ENCODE peak calls at places on chromosomes 5 and 9, in seven cellular contexts. W, Z, R, F, Y, N and J are unnamed samples.

GRCh38 chr9:77710276-77710675 is 62.2 kb upstream of the GNA14 start:
- DNase-seq in W (no peak), Z (no peak), R (no peak), F (no peak), Y (no peak), N (no peak), J (no peak)

GRCh38 chr9:94915476-94916450 is 189.3 kb downstream of the AOPEP start:
- DNase-seq in W (no peak), Z (no peak), R (no peak), F (no peak), Y (no peak), N (no peak), J (no peak)

GRCh38 chr5:158759276-158759675 is 340.4 kb downstream of the EBF1 start:
- DNase-seq in W (no peak), Z (no peak), R (no peak), F (no peak), Y (no peak), N (no peak), J (no peak)

GRCh38 chr5:30100929-30101328 is 1092.6 kb upstream of the CDH6 start:
- DNase-seq in W (no peak), Z (no peak), R (no peak), F (no peak), Y (no peak), N (no peak), J (no peak)

GRCh38 chr5:170192829-170193228 is 40.0 kb upstream of the C5orf58 start:
- DNase-seq in W (no peak), Z (no peak), R (no peak), F (no peak), Y (no peak), N (no peak), J (no peak)

GRCh38 chr5:155871623-155872022 is 455.3 kb upstream of the SGCD start:
- DNase-seq in W (no peak), Z (no peak), R (no peak), F (no peak), Y (no peak), N (no peak), J (no peak)

GRCh38 chr5:33558489-33558888 is 117.7 kb downstream of the TARS1 start:
- DNase-seq in W (no peak), Z (no peak), R (no peak), F (no peak), Y (no peak), N (no peak), J (no peak)

GRCh38 chr5:14937277-14937676 is 65.7 kb upstream of the ANKH start:
- DNase-seq in W (no peak), Z (no peak), R (peak; percentile 30), F (no peak), Y (no peak), N (no peak), J (no peak)

GRCh38 chr9:107276966-107277710 is 5.9 kb upstream of the RAD23B start:
- DNase-seq in W (no peak), Z (peak; percentile 66), R (no peak), F (no peak), Y (no peak), N (no peak), J (no peak)

GRCh38 chr5:159459951-159460538 is 129.8 kb upstream of the IL12B start:
- DNase-seq in W (no peak), Z (peak; percentile 40), R (no peak), F (no peak), Y (no peak), N (no peak), J (no peak)

GRCh38 chr9:35910613-35911488 is 1.6 kb downstream of the SPAAR start:
- DNase-seq in W (no peak), Z (peak; percentile 52), R (peak; percentile 30), F (peak; percentile 39), Y (no peak), N (peak; percentile 55), J (peak; percentile 54)

GRCh38 chr9:85508616-85509015 is 233.1 kb downstream of the AGTPBP1 start:
- DNase-seq in W (no peak), Z (no peak), R (no peak), F (no peak), Y (no peak), N (no peak), J (no peak)
- H3K27me3 ChIP-seq in W (no peaks in the 10 kb centered on the region), Z (no peaks in the 10 kb centered on the region), R (no peaks in the 10 kb centered on the region), F (no peaks in the 10 kb centered on the region), Y (no peaks in the 10 kb centered on the region), N (no peaks in the 10 kb centered on the region), J (peaks cover 31% of the 10 kb centered on the region)

GRCh38 chr9:14926941-14927624 is 16.9 kb upstream of the FREM1 start:
- DNase-seq in W (no peak), Z (no peak), R (no peak), F (no peak), Y (no peak), N (no peak), J (no peak)

GRCh38 chr9:14923701-14924100 is 13.5 kb upstream of the FREM1 start:
- DNase-seq in W (no peak), Z (no peak), R (no peak), F (no peak), Y (no peak), N (no peak), J (no peak)

GRCh38 chr9:14924821-14925220 is 14.6 kb upstream of the FREM1 start:
- DNase-seq in W (no peak), Z (peak; percentile 28), R (no peak), F (no peak), Y (no peak), N (no peak), J (no peak)
- H3K4me3 ChIP-seq in W (no peak overlapping the region), Z (no peak overlapping the region), R (no peak overlapping the region), F (no peak overlapping the region), Y (peak overlapping the region; percentile 28), N (peak overlapping the region; percentile 9), J (no peak overlapping the region)

DNA sequence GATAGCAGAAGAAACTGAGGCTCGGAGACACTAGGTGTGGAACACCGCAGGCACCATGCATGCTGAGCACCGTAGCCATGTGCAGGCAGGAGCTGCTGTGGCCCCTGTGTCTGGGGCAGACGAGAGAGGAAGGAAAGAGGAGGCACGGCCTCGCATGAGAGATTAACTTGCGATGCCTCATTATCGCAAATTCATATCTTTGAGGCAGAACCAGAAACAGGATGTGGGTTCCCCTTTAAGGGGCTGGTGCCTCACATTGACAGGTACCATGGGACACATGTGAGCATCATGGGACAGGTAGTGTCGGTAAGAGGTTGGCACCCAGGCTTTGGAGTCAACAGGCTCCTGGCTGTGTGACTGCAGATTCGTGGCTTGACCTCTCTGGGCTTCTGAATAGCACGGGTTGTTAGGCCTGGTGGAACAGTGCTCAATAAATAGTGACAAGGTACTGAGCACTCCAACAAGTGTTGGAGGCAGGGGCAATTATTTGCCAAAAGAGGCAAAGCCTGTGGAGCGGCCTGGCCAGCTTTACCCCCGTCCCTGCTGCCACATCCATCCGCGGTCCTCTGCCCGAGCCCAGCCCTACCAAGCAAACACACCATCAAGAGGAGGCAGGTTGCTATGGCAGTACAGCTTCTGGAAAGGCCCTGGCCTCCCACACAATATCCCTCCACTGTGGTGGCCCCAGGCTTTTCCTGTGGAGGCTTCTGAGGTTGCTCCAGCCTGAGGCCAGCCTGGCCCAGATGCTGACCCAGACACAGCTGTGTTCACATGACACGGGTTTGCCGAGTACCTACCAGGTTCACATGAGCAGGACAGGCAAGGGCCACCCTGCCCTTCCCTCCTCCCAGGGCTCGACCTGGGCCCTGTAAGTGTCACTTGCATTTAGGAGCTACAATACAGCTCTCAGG is 40.6 kb downstream of the NAIF1 start:
- DNase-seq in W (no peak), Z (no peak), R (no peak), F (peak; percentile 82), Y (no peak), N (no peak), J (no peak)
- H3K27ac ChIP-seq in W (no peak overlapping the region), Z (no peak overlapping the region), R (no peak overlapping the region), F (peak overlapping the region; percentile 76), Y (no peak overlapping the region), N (peak overlapping the region; percentile 74), J (no peak overlapping the region)

GRCh38 chr9:137875354-137875753 is 2.2 kb upstream of the CACNA1B start:
- DNase-seq in W (no peak), Z (no peak), R (no peak), F (no peak), Y (no peak), N (no peak), J (no peak)
- H3K27me3 ChIP-seq in W (no peaks in the 10 kb centered on the region), Z (no peaks in the 10 kb centered on the region), R (peaks cover 29% of the 10 kb centered on the region), F (peaks cover 11% of the 10 kb centered on the region), Y (no peaks in the 10 kb centered on the region), N (peaks cover 40% of the 10 kb centered on the region), J (no peaks in the 10 kb centered on the region)

GRCh38 chr5:132821791-132822190 is 8.7 kb downstream of the SHROOM1 start:
- DNase-seq in W (no peak), Z (peak; percentile 87), R (no peak), F (no peak), Y (no peak), N (no peak), J (no peak)

GRCh38 chr5:132819468-132819867 is 6.4 kb downstream of the SOWAHA start:
- DNase-seq in W (no peak), Z (no peak), R (no peak), F (no peak), Y (no peak), N (no peak), J (no peak)

GRCh38 chr5:132822650-132823480 is 7.6 kb downstream of the SHROOM1 start:
- DNase-seq in W (no peak), Z (no peak), R (no peak), F (no peak), Y (no peak), N (peak; percentile 51), J (no peak)

GRCh38 chr5:132821350-132821749 is 8.2 kb downstream of the SOWAHA start:
- DNase-seq in W (no peak), Z (no peak), R (no peak), F (no peak), Y (no peak), N (no peak), J (no peak)

DNA sequence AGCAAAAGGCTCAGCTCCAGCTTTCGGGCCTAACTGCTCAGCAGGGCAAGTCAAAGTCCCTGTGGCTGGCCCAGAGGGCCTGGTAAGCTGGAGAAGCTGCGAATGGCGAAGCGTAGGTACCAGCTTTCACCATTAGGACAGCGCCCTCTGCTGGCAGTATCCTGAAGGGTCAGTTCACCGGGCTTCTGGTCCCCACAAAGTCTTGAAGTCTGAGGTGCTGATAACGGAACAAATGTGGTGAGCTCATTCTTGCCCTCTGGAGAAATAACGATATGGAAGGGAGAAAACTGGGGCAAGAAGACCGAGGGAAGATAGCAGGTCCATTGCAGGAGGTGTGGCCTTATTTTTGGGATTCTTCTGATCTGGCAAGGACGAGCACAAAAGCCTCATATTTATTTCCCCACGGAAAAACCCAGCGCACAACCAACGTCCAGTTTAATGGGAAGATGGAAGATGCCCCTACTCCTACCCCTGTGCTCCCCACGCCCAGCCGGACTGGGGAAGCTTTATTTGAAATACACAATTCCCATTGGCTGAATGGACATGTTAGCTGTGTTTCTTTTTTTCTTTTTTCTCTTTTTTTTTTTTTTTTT is 7.2 kb downstream of the SOWAHA start:
- DNase-seq in W (peak; percentile 90), Z (peak; percentile 90), R (peak; percentile 86), F (peak; percentile 91), Y (peak; percentile 92), N (peak; percentile 93), J (peak; percentile 91)
- H3K4me3 ChIP-seq in W (no peak overlapping the region), Z (no peak overlapping the region), R (no peak overlapping the region), F (peak overlapping the region; percentile 35), Y (no peak overlapping the region), N (no peak overlapping the region), J (no peak overlapping the region)

GRCh38 chr9:81384911-81385310 is 304.4 kb downstream of the TLE1 start:
- DNase-seq in W (no peak), Z (no peak), R (no peak), F (no peak), Y (no peak), N (no peak), J (no peak)
- H3K27ac ChIP-seq in W (no peak overlapping the region), Z (no peak overlapping the region), R (no peak overlapping the region), F (no peak overlapping the region), Y (no peak overlapping the region), N (no peak overlapping the region), J (no peak overlapping the region)

GRCh38 chr5:375336-375920 is 53.9 kb downstream of the AHRR start:
- DNase-seq in W (no peak), Z (no peak), R (no peak), F (peak; percentile 3), Y (peak; percentile 43), N (no peak), J (no peak)
- H3K27me3 ChIP-seq in W (no peaks in the 10 kb centered on the region), Z (no peaks in the 10 kb centered on the region), R (peaks cover 9% of the 10 kb centered on the region), F (no peaks in the 10 kb centered on the region), Y (no peaks in the 10 kb centered on the region), N (no peaks in the 10 kb centered on the region), J (peaks cover 7% of the 10 kb centered on the region)